ENCODE peak calls at places on chromosomes 11 and 22, in seven cellular contexts. One of them, this sample, is unnamed. For H3K4me1, the result is how much of the 10 kb centered on the place peaks cover.

GRCh38 chr11:27107548-27107947 is 66.9 kb downstream of the BBOX1 start:
- DNase-seq in stomach: no peak
- DNase-seq in OCI-LY7: no peak
- DNase-seq in CD8-positive, alpha-beta memory T cell: no peak
- DNase-seq in GM23248: no peak
- DNase-seq in left lung: no peak
- DNase-seq in neural progenitor cell: no peak
- DNase-seq in this sample: no peak

GRCh38 chr11:130634186-130634585 is 185.7 kb downstream of the ADAMTS15 start:
- DNase-seq in neural progenitor cell: no peak
- DNase-seq in left lung: no peak
- DNase-seq in GM23248: no peak
- DNase-seq in CD8-positive, alpha-beta memory T cell: no peak
- DNase-seq in stomach: no peak
- DNase-seq in OCI-LY7: no peak
- DNase-seq in this sample: no peak

GRCh38 chr22:43750751-43751150 is 61.4 kb downstream of the EFCAB6 start:
- DNase-seq in CD8-positive, alpha-beta memory T cell: no peak
- DNase-seq in stomach: no peak
- DNase-seq in neural progenitor cell: no peak
- DNase-seq in left lung: no peak
- DNase-seq in GM23248: no peak
- DNase-seq in OCI-LY7: no peak
- DNase-seq in this sample: peak

GRCh38 chr11:128549256-128549944 is 38.0 kb downstream of the ETS1 start:
- DNase-seq in left lung: no peak
- DNase-seq in neural progenitor cell: no peak
- DNase-seq in stomach: no peak
- DNase-seq in CD8-positive, alpha-beta memory T cell: no peak
- DNase-seq in GM23248: no peak
- DNase-seq in OCI-LY7: no peak
- DNase-seq in this sample: no peak

GRCh38 chr22:46598224-46598623 is 22.0 kb upstream of the GRAMD4 start:
- DNase-seq in OCI-LY7: no peak
- DNase-seq in CD8-positive, alpha-beta memory T cell: no peak
- DNase-seq in neural progenitor cell: no peak
- DNase-seq in GM23248: no peak
- DNase-seq in left lung: no peak
- DNase-seq in stomach: no peak
- DNase-seq in this sample: no peak

GRCh38 chr11:59785818-59786217 is 24.8 kb downstream of the MRPL16 start:
- DNase-seq in OCI-LY7: no peak
- DNase-seq in left lung: no peak
- DNase-seq in CD8-positive, alpha-beta memory T cell: no peak
- DNase-seq in GM23248: no peak
- DNase-seq in neural progenitor cell: no peak
- DNase-seq in stomach: no peak
- DNase-seq in this sample: no peak

GRCh38 chr11:126419801-126420729 is 64.6 kb downstream of the ST3GAL4 start:
- DNase-seq in stomach: no peak
- DNase-seq in GM23248: no peak
- DNase-seq in neural progenitor cell: no peak
- DNase-seq in left lung: no peak
- DNase-seq in OCI-LY7: peak
- DNase-seq in CD8-positive, alpha-beta memory T cell: no peak
- DNase-seq in this sample: no peak

GRCh38 chr11:23947883-23948282 is 549.0 kb upstream of the LUZP2 start:
- DNase-seq in CD8-positive, alpha-beta memory T cell: no peak
- DNase-seq in GM23248: no peak
- DNase-seq in left lung: no peak
- DNase-seq in OCI-LY7: no peak
- DNase-seq in stomach: no peak
- DNase-seq in neural progenitor cell: no peak
- DNase-seq in this sample: no peak

GRCh38 chr11:70628176-70628860 is 230.0 kb downstream of the CTTN start:
- DNase-seq in neural progenitor cell: no peak
- DNase-seq in stomach: no peak
- DNase-seq in GM23248: no peak
- DNase-seq in CD8-positive, alpha-beta memory T cell: no peak
- DNase-seq in OCI-LY7: no peak
- DNase-seq in left lung: no peak
- DNase-seq in this sample: no peak

DNA sequence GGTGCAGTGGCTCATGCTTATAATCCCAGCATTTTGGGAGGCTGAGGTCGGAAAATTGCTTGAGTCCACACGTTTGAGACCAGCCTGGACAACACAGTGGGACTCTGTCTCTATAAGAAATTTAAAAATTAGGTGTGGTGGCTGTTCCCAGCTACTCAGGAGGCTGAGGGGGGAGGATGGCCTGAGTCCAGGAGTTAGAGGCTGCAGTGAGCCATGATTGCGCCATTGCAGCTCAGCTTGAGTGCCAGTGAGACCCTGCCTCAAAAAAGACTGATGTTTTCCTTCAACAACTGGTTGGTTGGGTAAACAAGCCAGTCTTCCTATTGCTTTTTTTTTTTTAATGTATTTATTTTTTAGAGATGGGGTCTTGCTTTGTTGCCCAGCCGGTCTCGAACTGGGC is 9.2 kb downstream of the XBP1 start:
- DNase-seq in GM23248: no peak
- DNase-seq in OCI-LY7: no peak
- DNase-seq in neural progenitor cell: no peak
- DNase-seq in left lung: no peak
- DNase-seq in stomach: no peak
- DNase-seq in CD8-positive, alpha-beta memory T cell: no peak
- DNase-seq in this sample: no peak
- H3K4me1 ChIP-seq in GM23248: under half
- H3K4me1 ChIP-seq in OCI-LY7: under half
- H3K4me1 ChIP-seq in neural progenitor cell: under half
- H3K4me1 ChIP-seq in left lung: under half
- H3K4me1 ChIP-seq in stomach: under half
- H3K4me1 ChIP-seq in CD8-positive, alpha-beta memory T cell: under half
- H3K4me1 ChIP-seq in this sample: under half

GRCh38 chr11:9704620-9705019 is 40.7 kb downstream of the SWAP70 start:
- DNase-seq in GM23248: no peak
- DNase-seq in stomach: no peak
- DNase-seq in left lung: no peak
- DNase-seq in neural progenitor cell: no peak
- DNase-seq in CD8-positive, alpha-beta memory T cell: no peak
- DNase-seq in OCI-LY7: no peak
- DNase-seq in this sample: no peak
- H3K4me1 ChIP-seq in GM23248: under half
- H3K4me1 ChIP-seq in stomach: under half
- H3K4me1 ChIP-seq in left lung: under half
- H3K4me1 ChIP-seq in neural progenitor cell: under half
- H3K4me1 ChIP-seq in CD8-positive, alpha-beta memory T cell: under half
- H3K4me1 ChIP-seq in OCI-LY7: half or more
- H3K4me1 ChIP-seq in this sample: half or more

GRCh38 chr11:114075343-114075610 is 15.8 kb downstream of the ZBTB16 start:
- DNase-seq in GM23248: no peak
- DNase-seq in left lung: no peak
- DNase-seq in stomach: no peak
- DNase-seq in neural progenitor cell: no peak
- DNase-seq in OCI-LY7: no peak
- DNase-seq in CD8-positive, alpha-beta memory T cell: no peak
- DNase-seq in this sample: no peak
- H3K4me1 ChIP-seq in GM23248: under half
- H3K4me1 ChIP-seq in left lung: half or more
- H3K4me1 ChIP-seq in stomach: half or more
- H3K4me1 ChIP-seq in neural progenitor cell: half or more
- H3K4me1 ChIP-seq in OCI-LY7: under half
- H3K4me1 ChIP-seq in CD8-positive, alpha-beta memory T cell: half or more
- H3K4me1 ChIP-seq in this sample: half or more

GRCh38 chr11:121365304-121365703 is 72.7 kb downstream of the SC5D start:
- DNase-seq in OCI-LY7: no peak
- DNase-seq in GM23248: no peak
- DNase-seq in CD8-positive, alpha-beta memory T cell: no peak
- DNase-seq in neural progenitor cell: no peak
- DNase-seq in stomach: no peak
- DNase-seq in left lung: no peak
- DNase-seq in this sample: no peak

GRCh38 chr11:121368504-121368903 is 75.9 kb downstream of the SC5D start:
- DNase-seq in CD8-positive, alpha-beta memory T cell: no peak
- DNase-seq in left lung: no peak
- DNase-seq in GM23248: no peak
- DNase-seq in stomach: no peak
- DNase-seq in OCI-LY7: no peak
- DNase-seq in neural progenitor cell: no peak
- DNase-seq in this sample: no peak

GRCh38 chr11:121367434-121367833 is 74.9 kb downstream of the SC5D start:
- DNase-seq in GM23248: peak
- DNase-seq in left lung: no peak
- DNase-seq in OCI-LY7: peak
- DNase-seq in CD8-positive, alpha-beta memory T cell: no peak
- DNase-seq in neural progenitor cell: no peak
- DNase-seq in stomach: no peak
- DNase-seq in this sample: no peak

GRCh38 chr11:121366038-121366437 is 73.5 kb downstream of the SC5D start:
- DNase-seq in OCI-LY7: no peak
- DNase-seq in stomach: no peak
- DNase-seq in left lung: no peak
- DNase-seq in CD8-positive, alpha-beta memory T cell: no peak
- DNase-seq in neural progenitor cell: no peak
- DNase-seq in GM23248: no peak
- DNase-seq in this sample: no peak

GRCh38 chr11:121366970-121367369 is 74.4 kb downstream of the SC5D start:
- DNase-seq in stomach: no peak
- DNase-seq in left lung: no peak
- DNase-seq in neural progenitor cell: no peak
- DNase-seq in GM23248: no peak
- DNase-seq in OCI-LY7: peak
- DNase-seq in CD8-positive, alpha-beta memory T cell: no peak
- DNase-seq in this sample: no peak
- H3K4me1 ChIP-seq in stomach: under half
- H3K4me1 ChIP-seq in left lung: under half
- H3K4me1 ChIP-seq in neural progenitor cell: under half
- H3K4me1 ChIP-seq in GM23248: under half
- H3K4me1 ChIP-seq in OCI-LY7: half or more
- H3K4me1 ChIP-seq in CD8-positive, alpha-beta memory T cell: under half
- H3K4me1 ChIP-seq in this sample: under half

GRCh38 chr11:72067676-72068075 is 12.7 kb downstream of the NUMA1 start:
- DNase-seq in left lung: no peak
- DNase-seq in stomach: no peak
- DNase-seq in CD8-positive, alpha-beta memory T cell: no peak
- DNase-seq in neural progenitor cell: no peak
- DNase-seq in GM23248: no peak
- DNase-seq in OCI-LY7: no peak
- DNase-seq in this sample: no peak
- H3K4me1 ChIP-seq in left lung: half or more
- H3K4me1 ChIP-seq in stomach: under half
- H3K4me1 ChIP-seq in CD8-positive, alpha-beta memory T cell: under half
- H3K4me1 ChIP-seq in neural progenitor cell: half or more
- H3K4me1 ChIP-seq in GM23248: half or more
- H3K4me1 ChIP-seq in OCI-LY7: under half
- H3K4me1 ChIP-seq in this sample: half or more

GRCh38 chr11:2307733-2308331 is 6.0 kb downstream of the TSPAN32 start:
- DNase-seq in left lung: no peak
- DNase-seq in stomach: no peak
- DNase-seq in GM23248: no peak
- DNase-seq in CD8-positive, alpha-beta memory T cell: no peak
- DNase-seq in neural progenitor cell: no peak
- DNase-seq in OCI-LY7: no peak
- DNase-seq in this sample: no peak
- H3K4me1 ChIP-seq in left lung: under half
- H3K4me1 ChIP-seq in stomach: under half
- H3K4me1 ChIP-seq in GM23248: under half
- H3K4me1 ChIP-seq in CD8-positive, alpha-beta memory T cell: under half
- H3K4me1 ChIP-seq in neural progenitor cell: under half
- H3K4me1 ChIP-seq in OCI-LY7: under half
- H3K4me1 ChIP-seq in this sample: under half

GRCh38 chr11:2887526-2888195 is 2.1 kb upstream of the CDKN1C start:
- DNase-seq in OCI-LY7: no peak
- DNase-seq in GM23248: no peak
- DNase-seq in CD8-positive, alpha-beta memory T cell: no peak
- DNase-seq in left lung: no peak
- DNase-seq in neural progenitor cell: peak
- DNase-seq in stomach: no peak
- DNase-seq in this sample: no peak
- H3K4me1 ChIP-seq in OCI-LY7: under half
- H3K4me1 ChIP-seq in GM23248: under half
- H3K4me1 ChIP-seq in CD8-positive, alpha-beta memory T cell: under half
- H3K4me1 ChIP-seq in left lung: half or more
- H3K4me1 ChIP-seq in neural progenitor cell: under half
- H3K4me1 ChIP-seq in stomach: half or more
- H3K4me1 ChIP-seq in this sample: half or more

GRCh38 chr11:3835100-3835485 is 5.7 kb downstream of the RHOG start:
- DNase-seq in stomach: no peak
- DNase-seq in left lung: no peak
- DNase-seq in CD8-positive, alpha-beta memory T cell: no peak
- DNase-seq in GM23248: peak
- DNase-seq in neural progenitor cell: no peak
- DNase-seq in OCI-LY7: no peak
- DNase-seq in this sample: no peak

GRCh38 chr11:3832816-3833215 is 7.9 kb downstream of the RHOG start:
- DNase-seq in neural progenitor cell: no peak
- DNase-seq in CD8-positive, alpha-beta memory T cell: no peak
- DNase-seq in stomach: no peak
- DNase-seq in GM23248: no peak
- DNase-seq in left lung: no peak
- DNase-seq in OCI-LY7: no peak
- DNase-seq in this sample: no peak

GRCh38 chr11:3835752-3836151 is 5.0 kb downstream of the RHOG start:
- DNase-seq in stomach: no peak
- DNase-seq in GM23248: no peak
- DNase-seq in OCI-LY7: no peak
- DNase-seq in CD8-positive, alpha-beta memory T cell: no peak
- DNase-seq in left lung: no peak
- DNase-seq in neural progenitor cell: no peak
- DNase-seq in this sample: no peak

GRCh38 chr11:3833461-3833860 is 7.3 kb downstream of the RHOG start:
- DNase-seq in stomach: no peak
- DNase-seq in CD8-positive, alpha-beta memory T cell: no peak
- DNase-seq in GM23248: no peak
- DNase-seq in left lung: no peak
- DNase-seq in neural progenitor cell: no peak
- DNase-seq in OCI-LY7: no peak
- DNase-seq in this sample: no peak

DNA sequence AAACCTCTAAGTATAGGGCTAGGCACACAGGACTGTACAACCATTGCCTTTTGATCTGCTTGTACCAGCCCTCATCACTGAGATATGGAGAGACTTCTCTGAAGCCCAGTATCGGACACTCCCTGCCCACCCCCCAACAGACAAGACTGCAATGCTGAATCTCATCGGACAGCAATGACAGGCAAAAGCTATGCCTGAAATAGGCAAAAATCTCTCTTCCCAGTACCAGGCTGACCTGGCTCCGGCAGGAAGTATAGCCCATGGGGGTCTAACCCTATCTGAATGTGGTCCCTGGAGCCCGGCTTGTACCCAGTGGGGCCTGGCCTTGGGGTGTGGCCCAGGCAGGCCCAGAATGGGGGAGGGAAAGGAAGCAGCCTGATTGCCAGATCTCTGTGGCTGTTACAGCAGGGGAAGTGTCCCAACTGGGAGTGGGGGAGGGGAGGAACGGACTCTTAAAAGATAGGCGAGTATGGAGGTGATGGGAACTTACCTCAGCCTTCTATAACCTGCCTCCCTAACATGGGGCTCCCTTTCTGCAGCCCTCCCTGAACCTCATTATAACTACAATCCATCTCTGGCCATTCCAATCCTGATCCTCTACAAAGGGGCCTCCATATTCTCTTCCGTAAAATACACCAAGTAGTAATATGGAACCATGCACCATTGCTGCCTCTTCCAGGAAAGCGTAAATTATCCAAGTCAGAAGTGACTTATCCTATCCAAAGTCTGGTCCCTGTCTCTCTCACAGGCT is 6.2 kb downstream of the RHOG start:
- DNase-seq in stomach: peak
- DNase-seq in neural progenitor cell: no peak
- DNase-seq in left lung: peak
- DNase-seq in CD8-positive, alpha-beta memory T cell: no peak
- DNase-seq in GM23248: no peak
- DNase-seq in OCI-LY7: peak
- DNase-seq in this sample: no peak
- H3K4me1 ChIP-seq in stomach: half or more
- H3K4me1 ChIP-seq in neural progenitor cell: under half
- H3K4me1 ChIP-seq in left lung: half or more
- H3K4me1 ChIP-seq in CD8-positive, alpha-beta memory T cell: half or more
- H3K4me1 ChIP-seq in GM23248: under half
- H3K4me1 ChIP-seq in OCI-LY7: half or more
- H3K4me1 ChIP-seq in this sample: half or more